ENCODE peak calls at places on chromosomes 3 and 15, in seven cellular contexts. F, D, Z, Y, J, A and C are unnamed samples.

GRCh38 chr3:16513141-16514020 is at the start of gene RFTN1:
- DNase-seq in A (peak), Y (peak), F (peak), Z (no peak), D (peak), J (no peak), C (no peak)

GRCh38 chr3:113275876-113276580 is 64.7 kb downstream of the BOC start:
- DNase-seq in A (peak), Y (peak), D (peak), Z (peak), J (peak), F (peak), C (peak)

GRCh38 chr3:16439163-16439847 is 74.2 kb downstream of the RFTN1 start:
- DNase-seq in F (peak), Y (no peak), Z (no peak), D (peak), A (no peak), J (no peak), C (no peak)

GRCh38 chr3:196624008-196624790 is 15.3 kb upstream of the NRROS start:
- DNase-seq in J (no peak), Y (no peak), Z (no peak), D (no peak), F (no peak), A (no peak), C (no peak)

GRCh38 chr3:183774631-183775030 is 50.7 kb downstream of the MAP6D1 start:
- DNase-seq in Y (no peak), A (no peak), Z (no peak), F (peak), J (no peak), D (peak), C (no peak)

GRCh38 chr15:75104804-75105557 is 81.6 kb downstream of the PPCDC start:
- DNase-seq in J (no peak), D (peak), F (peak), A (peak), Y (peak), Z (peak), C (peak)

GRCh38 chr3:158166223-158166622 is 56.3 kb downstream of the RSRC1 start:
- DNase-seq in D (no peak), Z (no peak), A (no peak), F (no peak), Y (no peak), J (no peak), C (no peak)

GRCh38 chr15:67132276-67132675 is 66.9 kb downstream of the SMAD3 start:
- DNase-seq in Z (no peak), A (no peak), D (no peak), Y (no peak), J (peak), F (no peak), C (no peak)

GRCh38 chr15:24764375-24765171 is 89.0 kb downstream of the NPAP1 start:
- DNase-seq in Z (no peak), J (no peak), Y (no peak), A (no peak), F (no peak), D (no peak), C (no peak)

GRCh38 chr15:67420137-67420536 is 100.8 kb upstream of the C15orf61 start:
- DNase-seq in J (no peak), Z (no peak), Y (no peak), D (no peak), A (no peak), F (no peak), C (no peak)

GRCh38 chr3:24480497-24480896 is 14.2 kb downstream of the THRB start:
- DNase-seq in Y (no peak), D (no peak), J (no peak), Z (no peak), A (no peak), F (no peak), C (no peak)

GRCh38 chr15:26222781-26223180 is 359.7 kb upstream of the ATP10A start:
- DNase-seq in A (no peak), Y (no peak), Z (no peak), F (no peak), J (no peak), D (no peak), C (no peak)

GRCh38 chr3:30628188-30628930 is 22.0 kb downstream of the TGFBR2 start:
- DNase-seq in F (no peak), A (no peak), Y (no peak), D (no peak), J (no peak), Z (no peak), C (no peak)

GRCh38 chr3:111944377-111944776 is 34.4 kb upstream of the ABHD10 start:
- DNase-seq in J (no peak), F (no peak), D (peak), Z (no peak), A (peak), Y (peak), C (no peak)

GRCh38 chr15:70827721-70828120 is 26.2 kb downstream of the LARP6 start:
- DNase-seq in J (no peak), F (peak), D (no peak), A (no peak), Y (no peak), Z (no peak), C (no peak)

GRCh38 chr15:69325456-69325971 is 26.8 kb downstream of the PAQR5 start:
- DNase-seq in F (no peak), D (no peak), A (no peak), Y (no peak), Z (no peak), J (no peak), C (no peak)

GRCh38 chr15:32919749-32920414 is 202.1 kb downstream of the GREM1 start:
- DNase-seq in F (peak), Y (no peak), J (no peak), Z (no peak), D (peak), A (peak), C (peak)

GRCh38 chr3:15595955-15596354 is 5.4 kb downstream of the HACL1 start:
- DNase-seq in Y (no peak), J (no peak), F (no peak), Z (no peak), D (no peak), A (no peak), C (no peak)

GRCh38 chr3:129938140-129938930 is 36.2 kb upstream of the TRH start:
- DNase-seq in Z (no peak), Y (no peak), J (peak), F (no peak), A (no peak), D (no peak), C (no peak)

GRCh38 chr3:71616571-71617021 is 33.1 kb upstream of the FOXP1 start:
- DNase-seq in Z (no peak), D (no peak), A (no peak), F (no peak), J (no peak), Y (no peak), C (no peak)

GRCh38 chr3:130934442-130935089 is 40.7 kb downstream of the ATP2C1 start:
- DNase-seq in A (peak), D (no peak), Z (no peak), F (peak), J (no peak), Y (no peak), C (no peak)

GRCh38 chr15:47688573-47689086 is 28.7 kb upstream of the SEMA6D start:
- DNase-seq in D (peak), F (peak), J (no peak), A (peak), Y (peak), Z (peak), C (peak)

GRCh38 chr15:47682661-47683060 is 34.6 kb upstream of the SEMA6D start:
- DNase-seq in J (no peak), D (no peak), Z (no peak), Y (no peak), F (no peak), A (no peak), C (no peak)

GRCh38 chr15:47685141-47685870 is 32.0 kb upstream of the SEMA6D start:
- DNase-seq in J (no peak), Z (no peak), Y (peak), D (no peak), F (peak), A (no peak), C (peak)
- TF ChIP-seq CTCF in J (no peak), Z (no peak), Y (no peak), D (no peak), F (no peak), A (no peak), C (no peak)

DNA sequence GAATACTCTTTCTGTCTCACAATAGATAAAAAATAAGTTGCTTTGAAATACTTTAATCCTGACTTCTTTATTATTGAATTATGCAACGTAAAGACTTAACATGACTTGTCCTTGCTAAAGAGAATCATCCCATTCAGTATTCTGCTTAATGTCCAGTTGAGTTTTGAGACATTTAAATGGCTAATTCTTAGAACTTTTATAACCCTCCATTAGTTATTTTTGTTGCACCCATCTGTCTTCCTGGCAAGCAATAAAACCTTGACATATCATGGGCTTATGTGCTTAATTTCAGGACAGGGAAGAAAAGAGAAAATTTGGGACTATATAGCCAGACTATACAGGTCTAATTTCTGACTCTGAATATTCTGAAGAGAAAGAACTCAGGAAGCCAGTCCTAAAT is 3.1 kb downstream of the SEC62 start:
- DNase-seq in J (no peak), A (no peak), F (no peak), D (no peak), Z (no peak), Y (no peak), C (no peak)
- H3K4me3 ChIP-seq in J (no peak), A (no peak), F (no peak), D (no peak), Z (no peak), Y (no peak), C (no peak)

GRCh38 chr15:31147456-31147855 is 45.9 kb upstream of the TRPM1 start:
- DNase-seq in Y (no peak), D (no peak), Z (no peak), J (no peak), A (no peak), F (no peak), C (no peak)
- TF ChIP-seq CTCF in Y (no peak), D (no peak), Z (no peak), J (no peak), A (no peak), F (no peak), C (no peak)

DNA sequence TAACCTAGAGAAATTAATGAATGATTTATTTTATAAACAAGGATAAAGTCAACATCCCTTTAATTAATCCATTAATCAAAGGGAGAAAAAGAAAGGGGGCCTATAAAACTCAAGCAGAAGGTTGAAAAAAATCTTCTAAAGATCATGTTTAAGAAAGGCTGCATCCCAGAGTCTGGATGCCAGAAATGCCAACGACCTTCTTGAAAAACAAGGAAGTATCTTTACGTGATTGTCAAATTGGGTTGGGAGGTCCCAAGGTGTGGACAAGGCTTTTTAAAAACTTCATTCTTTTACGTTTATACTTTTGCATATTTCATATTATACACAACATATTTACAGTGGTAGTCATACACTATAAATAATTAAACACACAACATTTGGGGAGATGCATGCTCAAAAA is 1.6 kb downstream of the GOLGB1 start:
- DNase-seq in F (no peak), Z (no peak), D (peak), Y (no peak), A (no peak), J (no peak), C (no peak)
- H3K4me3 ChIP-seq in F (peak), Z (peak), D (peak), Y (peak), A (peak), J (no peak), C (peak)

GRCh38 chr3:172323894-172324590 is 124.2 kb downstream of the GHSR start:
- DNase-seq in Z (no peak), F (peak), D (peak), Y (no peak), A (peak), J (no peak), C (no peak)
- TF ChIP-seq CTCF in Z (no peak), F (no peak), D (no peak), Y (no peak), A (no peak), J (no peak), C (no peak)

DNA sequence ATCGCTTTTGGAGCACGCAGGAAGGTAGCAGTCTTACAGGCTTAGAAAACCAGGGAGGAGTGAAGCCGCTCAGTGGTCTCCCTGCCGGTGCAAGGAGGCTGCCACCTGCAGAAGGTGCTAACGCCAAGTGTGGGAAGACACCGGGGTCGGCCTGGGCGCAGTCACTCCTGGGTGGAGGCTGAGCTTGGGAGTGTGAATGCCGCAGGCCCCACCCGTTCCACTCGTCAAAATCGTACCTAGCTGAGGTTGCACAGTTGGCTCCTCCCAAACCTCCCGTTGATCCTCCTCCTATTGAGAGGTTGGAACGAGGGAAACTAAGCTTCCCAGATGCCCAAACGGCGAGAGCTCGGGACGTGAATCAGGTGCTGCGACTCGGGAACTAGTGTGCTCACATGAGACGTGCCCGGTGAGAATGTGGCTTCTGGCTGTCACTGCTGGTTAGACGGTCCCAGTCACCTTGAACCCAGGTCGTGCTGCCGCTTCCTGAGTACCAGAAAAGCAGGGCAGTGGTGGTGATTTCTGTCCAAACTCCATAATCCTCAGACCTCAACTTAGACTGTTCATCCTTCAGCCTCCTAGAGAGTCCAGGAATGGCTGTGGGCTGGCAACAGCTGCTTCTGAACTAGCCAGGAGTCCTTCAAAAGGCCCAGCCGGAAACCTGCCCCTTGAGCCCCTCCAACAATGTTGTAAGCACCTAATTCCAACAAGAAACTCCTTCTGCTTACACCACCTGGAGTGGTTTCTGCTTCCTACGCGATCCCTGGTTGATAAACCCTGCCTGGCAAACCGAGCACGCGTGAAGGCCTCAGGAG is 156.0 kb downstream of the XXYLT1 start:
- DNase-seq in A (no peak), D (no peak), Y (no peak), F (no peak), J (no peak), Z (no peak), C (no peak)
- H3K4me3 ChIP-seq in A (no peak), D (no peak), Y (no peak), F (no peak), J (no peak), Z (no peak), C (no peak)

DNA sequence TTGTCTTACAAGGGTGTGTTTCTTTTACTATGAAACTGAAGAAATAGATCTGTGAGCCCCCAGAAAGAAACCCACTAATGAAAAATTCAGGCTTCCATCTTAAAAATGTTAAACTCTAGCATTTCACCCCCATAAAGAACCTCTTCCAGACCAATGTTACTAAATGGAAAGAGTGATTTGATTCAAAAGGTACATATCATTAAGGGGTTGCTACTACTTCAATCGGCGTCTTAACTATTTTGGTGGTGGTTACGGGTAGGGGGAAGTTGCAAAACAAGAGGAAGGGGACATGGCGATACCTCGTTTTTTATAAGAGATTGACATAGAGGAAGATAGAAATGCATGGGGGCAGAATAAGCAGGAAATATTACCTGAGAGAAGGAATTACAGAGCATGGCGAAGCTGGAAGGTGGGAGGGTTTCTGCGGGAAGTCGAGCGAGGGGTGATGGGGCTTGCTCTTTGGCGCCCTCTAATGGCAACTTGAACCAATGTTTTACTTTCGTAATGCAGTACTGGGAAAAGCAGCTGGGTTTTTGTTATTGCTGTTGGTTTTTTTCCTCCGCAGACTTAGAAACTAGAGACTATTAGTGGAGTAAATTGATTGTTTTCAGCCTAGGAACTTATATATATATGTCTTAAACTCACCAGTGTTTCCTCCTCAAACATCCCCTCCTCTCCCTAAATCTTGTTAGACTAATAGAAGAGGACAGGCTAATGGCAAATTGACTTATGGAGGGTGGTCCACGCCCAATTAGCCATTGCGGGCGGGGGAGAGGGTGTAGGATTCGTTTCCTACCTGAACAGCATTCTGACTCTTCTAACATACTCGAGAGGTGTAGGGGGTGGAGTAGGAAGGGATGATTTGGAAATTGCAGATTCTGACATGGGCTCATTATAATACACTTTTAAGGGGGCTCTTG is 11.3 kb upstream of the SOX2 start:
- DNase-seq in J (no peak), A (peak), D (peak), F (peak), Z (peak), Y (peak), C (peak)
- TF ChIP-seq CTCF in J (peak), A (peak), D (peak), F (peak), Z (peak), Y (peak), C (peak)

GRCh38 chr3:58246148-58247051 is 8.8 kb downstream of the ABHD6 start:
- DNase-seq in F (no peak), J (no peak), D (no peak), Y (no peak), Z (no peak), A (no peak), C (no peak)
- H3K4me3 ChIP-seq in F (no peak), J (no peak), D (no peak), Y (no peak), Z (no peak), A (no peak), C (no peak)